ENCODE peak calls at places on chromosomes 5 and 9, in ten cellular contexts. N is breast epithelium, J is A549, S is thyroid gland, K is HCT116, C is NB4, Z is body of pancreas, O is prostate gland, M is ovary, F is GM12891. R is an unnamed sample.

GRCh38 chr5:57193757-57194413 is 20.0 kb downstream of the GPBP1 start:
- DNase-seq in K (no peak), F (no peak), S (no peak), O (no peak), Z (no peak), M (no peak), J (no peak), C (no peak), N (no peak), R (no peak)

GRCh38 chr9:82720515-82720914 is 342.4 kb downstream of the RASEF start:
- DNase-seq in C (no peak), S (no peak), Z (no peak), F (no peak), M (no peak), N (no peak), O (no peak), J (no peak), K (no peak), R (no peak)

GRCh38 chr5:15968994-15969393 is 210.6 kb downstream of the MARCHF11 start:
- DNase-seq in M (no peak), C (no peak), S (no peak), Z (no peak), N (no peak), F (no peak), K (no peak), O (no peak), J (no peak), R (no peak)

GRCh38 chr9:9924369-9924768 is 688.4 kb downstream of the PTPRD start:
- DNase-seq in F (no peak), C (no peak), N (no peak), O (no peak), S (no peak), J (no peak), M (no peak), Z (no peak), K (no peak), R (no peak)

GRCh38 chr5:172509405-172509781 is 55.1 kb upstream of the SH3PXD2B start:
- DNase-seq in J (no peak), S (no peak), Z (no peak), M (no peak), K (no peak), N (no peak), O (no peak), C (no peak), F (no peak), R (no peak)

GRCh38 chr5:123207321-123207645 is 118.2 kb downstream of the PRDM6 start:
- DNase-seq in J (no peak), C (no peak), K (no peak), S (no peak), N (no peak), F (no peak), M (no peak), O (no peak), Z (no peak), R (no peak)

GRCh38 chr5:33379757-33380156 is 61.0 kb upstream of the TARS1 start:
- DNase-seq in K (peak), J (no peak), M (no peak), O (no peak), C (peak), S (no peak), F (no peak), N (no peak), Z (no peak), R (peak)

GRCh38 chr5:22649076-22649475 is 204.1 kb downstream of the CDH12 start:
- DNase-seq in C (no peak), S (no peak), M (no peak), N (no peak), K (no peak), O (peak), J (no peak), Z (no peak), F (no peak), R (no peak)

GRCh38 chr5:173629628-173630027 is 13.2 kb upstream of the BOD1 start:
- DNase-seq in K (no peak), M (no peak), Z (no peak), N (no peak), F (peak), O (no peak), S (no peak), J (peak), C (peak), R (peak)

GRCh38 chr5:171562822-171563221 is 143.4 kb downstream of the FGF18 start:
- DNase-seq in N (no peak), O (no peak), S (no peak), Z (no peak), C (no peak), J (no peak), K (no peak), M (no peak), F (no peak), R (no peak)

GRCh38 chr9:113577525-113578261 is 114.2 kb downstream of the RGS3 start:
- DNase-seq in N (no peak), M (no peak), C (peak), Z (peak), S (no peak), K (no peak), J (no peak), O (no peak), F (no peak), R (peak)

GRCh38 chr5:180367991-180368390 is 14.9 kb upstream of the GFPT2 start:
- DNase-seq in F (no peak), K (no peak), O (no peak), C (no peak), Z (no peak), N (no peak), S (no peak), J (no peak), M (no peak), R (no peak)

GRCh38 chr9:80552931-80553330 is 981.2 kb downstream of the TLE4 start:
- DNase-seq in M (peak), K (no peak), Z (peak), F (no peak), S (no peak), O (no peak), C (peak), J (no peak), N (no peak), R (no peak)

GRCh38 chr5:141694479-141694878 is 12.4 kb upstream of the ARAP3 start:
- DNase-seq in J (no peak), F (no peak), N (no peak), C (no peak), K (no peak), Z (no peak), M (no peak), O (no peak), S (no peak), R (no peak)

GRCh38 chr5:79878721-79879336 is 112.2 kb downstream of the MTX3 start:
- DNase-seq in K (peak), J (peak), F (peak), C (peak), S (no peak), O (no peak), M (no peak), N (no peak), Z (no peak), R (peak)

GRCh38 chr5:143156556-143156955 is 246.9 kb downstream of the NR3C1 start:
- DNase-seq in J (no peak), C (no peak), Z (no peak), K (no peak), F (no peak), M (no peak), O (no peak), N (no peak), S (no peak), R (no peak)

GRCh38 chr5:175214152-175214551 is 229.8 kb downstream of the DRD1 start:
- DNase-seq in K (peak), N (no peak), Z (no peak), M (no peak), S (no peak), O (peak), C (no peak), F (no peak), J (peak), R (no peak)

GRCh38 chr9:13750639-13751038 is 471.1 kb upstream of the MPDZ start:
- DNase-seq in S (no peak), J (no peak), C (no peak), M (no peak), K (no peak), Z (no peak), O (no peak), F (no peak), N (no peak), R (no peak)

GRCh38 chr5:77418601-77419591 is 73.2 kb downstream of the WDR41 start:
- DNase-seq in C (no peak), O (peak), K (no peak), J (no peak), Z (no peak), S (no peak), F (no peak), M (no peak), N (no peak), R (no peak)

GRCh38 chr5:177494356-177495195 is 2.8 kb downstream of the PDLIM7 start:
- DNase-seq in K (peak), F (no peak), Z (peak), N (no peak), O (no peak), C (peak), M (peak), S (peak), J (peak), R (peak)

GRCh38 chr5:160353379-160353778 is 17.0 kb downstream of the C1QTNF2 start:
- DNase-seq in O (no peak), M (no peak), J (no peak), K (no peak), C (no peak), N (no peak), S (no peak), Z (no peak), F (no peak), R (no peak)

GRCh38 chr9:113633782-113634596 is 170.5 kb downstream of the RGS3 start:
- DNase-seq in M (peak), N (peak), C (no peak), O (no peak), J (no peak), S (peak), F (no peak), Z (peak), K (no peak), R (no peak)

GRCh38 chr9:120680161-120680560 is 34.1 kb downstream of the MEGF9 start:
- DNase-seq in O (no peak), C (no peak), J (no peak), F (no peak), S (no peak), Z (no peak), M (no peak), K (no peak), N (no peak), R (no peak)

GRCh38 chr9:23587903-23588302 is 238.1 kb downstream of the ELAVL2 start:
- DNase-seq in C (no peak), S (no peak), K (no peak), M (no peak), N (no peak), J (no peak), F (no peak), Z (no peak), O (no peak), R (no peak)

GRCh38 chr5:169433221-169433651 is 132.3 kb upstream of the SLIT3 start:
- DNase-seq in F (no peak), C (no peak), K (no peak), Z (no peak), N (no peak), J (no peak), M (no peak), S (no peak), O (no peak), R (no peak)

GRCh38 chr9:129287595-129288305 is 109.7 kb upstream of the IER5L start:
- DNase-seq in J (no peak), O (no peak), Z (no peak), K (no peak), M (peak), C (no peak), N (peak), S (no peak), F (no peak), R (no peak)

GRCh38 chr9:35771943-35772342 is 17.9 kb upstream of the MSMP start:
- DNase-seq in S (no peak), Z (no peak), O (no peak), K (no peak), J (no peak), C (no peak), M (no peak), N (no peak), F (no peak), R (no peak)
- TF ChIP-seq POLR2A in S (no peak), Z (no peak), O (no peak), K (no peak), J (no peak), C (no peak), M (no peak), N (no peak), F (no peak), R (no peak)

GRCh38 chr9:15426019-15426418 is 3.3 kb downstream of the SNAPC3 start:
- DNase-seq in Z (no peak), O (no peak), C (peak), M (no peak), K (no peak), J (no peak), S (no peak), F (peak), N (no peak), R (no peak)

GRCh38 chr9:15421532-15421931 is 1.1 kb upstream of the SNAPC3 start:
- DNase-seq in K (no peak), S (no peak), J (no peak), C (no peak), Z (no peak), O (no peak), M (no peak), F (no peak), N (no peak), R (no peak)

GRCh38 chr9:15423328-15423985 is 781 bp downstream of the SNAPC3 start:
- DNase-seq in S (no peak), J (no peak), Z (no peak), M (no peak), F (no peak), N (no peak), C (peak), O (no peak), K (no peak), R (peak)

GRCh38 chr9:15420796-15421195 is 1.9 kb upstream of the SNAPC3 start:
- DNase-seq in M (no peak), F (no peak), K (no peak), N (no peak), C (no peak), S (no peak), J (no peak), O (no peak), Z (no peak), R (no peak)

GRCh38 chr9:15422355-15423327 is at the start of gene SNAPC3:
- DNase-seq in J (peak), Z (peak), N (peak), K (peak), F (peak), M (peak), C (peak), O (peak), S (peak), R (peak)
- TF ChIP-seq POLR2A in J (peak), Z (peak), N (peak), K (peak), F (peak), M (peak), C (peak), O (peak), S (peak), R (peak)

GRCh38 chr5:132674671-132675506 is 1.1 kb downstream of the IL4 start:
- DNase-seq in N (no peak), J (peak), K (peak), M (no peak), O (peak), Z (peak), F (peak), S (peak), C (no peak), R (peak)
- TF ChIP-seq POLR2A in N (no peak), J (no peak), K (no peak), M (no peak), O (no peak), Z (no peak), F (no peak), S (no peak), C (no peak), R (no peak)

GRCh38 chr5:126777257-126777973 is 479 bp downstream of the LMNB1 start:
- DNase-seq in O (peak), F (no peak), S (peak), J (no peak), N (peak), M (peak), Z (peak), K (no peak), C (peak), R (peak)
- TF ChIP-seq POLR2A in O (no peak), F (no peak), S (peak), J (no peak), N (no peak), M (no peak), Z (peak), K (no peak), C (peak), R (no peak)

DNA sequence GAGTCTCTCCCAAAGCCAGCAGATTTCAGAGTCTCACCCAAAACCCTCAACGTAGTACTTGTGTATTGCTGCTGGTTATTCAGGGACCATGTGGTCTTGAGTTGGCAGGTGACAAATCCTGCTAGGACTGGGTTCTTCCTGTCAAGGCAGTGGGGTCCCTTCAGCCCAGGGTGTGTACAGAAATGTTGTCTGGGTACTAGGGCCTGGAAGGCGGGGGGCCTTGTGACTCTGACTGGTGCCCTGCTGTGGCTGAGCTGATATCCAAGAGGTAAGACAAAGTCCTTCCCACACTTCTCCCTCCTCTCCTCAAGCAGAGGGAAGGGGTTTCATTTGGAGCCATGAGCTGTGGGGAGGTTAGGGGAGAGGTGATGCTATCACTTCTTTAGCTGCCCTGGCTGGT is 58.8 kb downstream of the GABRA6 start:
- DNase-seq in J (no peak), O (no peak), M (no peak), K (no peak), Z (no peak), C (no peak), F (no peak), S (no peak), N (no peak), R (no peak)
- TF ChIP-seq POLR2A in J (no peak), O (no peak), M (no peak), K (no peak), Z (no peak), C (no peak), F (no peak), S (no peak), N (no peak), R (no peak)

GRCh38 chr9:92097997-92098482 is 17.2 kb downstream of the SPTLC1 start:
- DNase-seq in J (no peak), C (no peak), Z (peak), K (peak), S (peak), F (no peak), O (peak), N (peak), M (peak), R (peak)
- TF ChIP-seq POLR2A in J (no peak), C (no peak), Z (peak), K (peak), S (peak), F (no peak), O (no peak), N (no peak), M (no peak), R (no peak)

GRCh38 chr9:6008169-6008979 is 7.0 kb downstream of the RANBP6 start:
- DNase-seq in F (peak), J (peak), O (peak), M (peak), S (peak), C (peak), Z (peak), N (peak), K (peak), R (peak)
- TF ChIP-seq POLR2A in F (peak), J (no peak), O (peak), M (peak), S (peak), C (peak), Z (peak), N (no peak), K (no peak), R (peak)

GRCh38 chr5:122152266-122152900 is 23.0 kb downstream of the ZNF474 start:
- DNase-seq in O (no peak), M (no peak), F (no peak), N (no peak), Z (no peak), S (peak), K (no peak), J (no peak), C (no peak), R (no peak)

GRCh38 chr5:122153230-122153629 is 23.9 kb downstream of the ZNF474 start:
- DNase-seq in M (no peak), C (no peak), O (no peak), K (no peak), Z (no peak), J (no peak), N (no peak), F (no peak), S (no peak), R (no peak)

GRCh38 chr5:122149691-122150090 is 20.3 kb downstream of the ZNF474 start:
- DNase-seq in M (no peak), F (no peak), S (no peak), C (no peak), N (no peak), K (no peak), O (no peak), J (no peak), Z (no peak), R (peak)

GRCh38 chr5:122150128-122150685 is 20.9 kb downstream of the ZNF474 start:
- DNase-seq in M (no peak), J (no peak), S (no peak), Z (no peak), K (no peak), C (no peak), O (no peak), N (no peak), F (no peak), R (no peak)

GRCh38 chr5:122151640-122152039 is 22.3 kb downstream of the ZNF474 start:
- DNase-seq in N (no peak), J (no peak), O (no peak), S (no peak), C (no peak), Z (no peak), F (no peak), K (no peak), M (no peak), R (no peak)
- TF ChIP-seq POLR2A in N (no peak), J (no peak), O (no peak), S (no peak), C (no peak), Z (no peak), F (no peak), K (no peak), M (no peak), R (no peak)

DNA sequence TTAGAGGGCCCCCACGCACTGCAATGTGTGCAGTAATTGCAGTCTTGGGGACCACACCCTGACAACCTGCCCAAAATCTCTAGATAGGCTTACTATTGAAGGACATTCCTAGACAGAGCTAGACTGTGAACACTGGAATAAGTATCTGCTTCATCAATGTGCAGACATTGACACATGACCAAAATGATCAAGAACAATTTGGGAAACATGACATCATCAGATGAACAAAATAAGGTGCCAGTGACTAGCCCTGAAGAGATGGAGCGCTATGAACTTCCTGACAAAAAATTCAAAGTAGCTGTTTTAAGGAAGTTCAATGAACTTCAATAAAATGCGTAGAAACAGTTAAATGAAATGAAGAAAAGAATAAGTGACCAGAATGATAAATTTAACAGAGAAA is 15.3 kb downstream of the EGFLAM start:
- DNase-seq in N (no peak), S (no peak), F (no peak), M (no peak), Z (no peak), K (no peak), O (no peak), C (no peak), J (no peak), R (no peak)
- TF ChIP-seq POLR2A in N (no peak), S (no peak), F (no peak), M (no peak), Z (no peak), K (no peak), O (no peak), C (no peak), J (no peak), R (no peak)

R was measured in erythroblast.